ENCODE peak calls at places on chromosome 9, in six cellular contexts. W is CD4-positive, alpha-beta memory T cell; V is spleen; N is cardiac muscle cell; L is HAP-1; Y is CD8-positive, alpha-beta memory T cell. R is an unnamed sample.
A peak's percentile ranks its signal among the peaks of the same experiment; 100 is the strongest.

GRCh38 chr9:109168170-109168569 is 1.1 kb upstream of the FRRS1L start:
- DNase-seq in W (no peak), V (no peak), N (no peak), L (no peak), Y (no peak), R (no peak)

GRCh38 chr9:114372971-114373591 is 14.7 kb downstream of the AKNA start:
- DNase-seq in W (peak; percentile 89), V (peak; percentile 98), N (peak; percentile 23), L (no peak), Y (peak; percentile 83), R (peak; percentile 50)

GRCh38 chr9:129987941-129988340 is 55.0 kb downstream of the FNBP1 start:
- DNase-seq in W (no peak), V (no peak), N (no peak), L (no peak), Y (no peak), R (no peak)

GRCh38 chr9:20473566-20474116 is 148.7 kb downstream of the MLLT3 start:
- DNase-seq in W (no peak), V (no peak), N (peak; percentile 6), L (no peak), Y (no peak), R (no peak)

GRCh38 chr9:94860678-94861588 is 134.4 kb downstream of the AOPEP start:
- DNase-seq in W (peak; percentile 84), V (peak; percentile 89), N (peak; percentile 57), L (no peak), Y (peak; percentile 53), R (peak; percentile 68)

GRCh38 chr9:130659699-130660248 is 4.6 kb upstream of the PRDM12 start:
- DNase-seq in W (no peak), V (no peak), N (no peak), L (no peak), Y (no peak), R (no peak)

GRCh38 chr9:121765021-121765950 is 113.9 kb downstream of the DAB2IP start:
- DNase-seq in W (no peak), V (no peak), N (peak; percentile 63), L (no peak), Y (no peak), R (no peak)

GRCh38 chr9:27053369-27054057 is 48.0 kb upstream of the LRRC19 start:
- DNase-seq in W (no peak), V (no peak), N (peak; percentile 22), L (no peak), Y (no peak), R (no peak)

GRCh38 chr9:92325991-92326500 is 293 bp downstream of the CENPP start:
- DNase-seq in W (no peak), V (no peak), N (no peak), L (no peak), Y (no peak), R (no peak)

GRCh38 chr9:131036071-131036470 is 27.1 kb downstream of the LAMC3 start:
- DNase-seq in W (no peak), V (no peak), N (no peak), L (no peak), Y (no peak), R (no peak)

GRCh38 chr9:19074836-19075235 is 25.6 kb downstream of the RRAGA start:
- DNase-seq in W (no peak), V (no peak), N (no peak), L (no peak), Y (no peak), R (no peak)
- H3K36me3 ChIP-seq in W (peaks cover 13% of the 10 kb centered on the region), V (peaks cover 100% of the 10 kb centered on the region), N (peaks cover 33% of the 10 kb centered on the region), L (peaks cover 81% of the 10 kb centered on the region), Y (peaks cover 15% of the 10 kb centered on the region), R (peaks cover 11% of the 10 kb centered on the region)

DNA sequence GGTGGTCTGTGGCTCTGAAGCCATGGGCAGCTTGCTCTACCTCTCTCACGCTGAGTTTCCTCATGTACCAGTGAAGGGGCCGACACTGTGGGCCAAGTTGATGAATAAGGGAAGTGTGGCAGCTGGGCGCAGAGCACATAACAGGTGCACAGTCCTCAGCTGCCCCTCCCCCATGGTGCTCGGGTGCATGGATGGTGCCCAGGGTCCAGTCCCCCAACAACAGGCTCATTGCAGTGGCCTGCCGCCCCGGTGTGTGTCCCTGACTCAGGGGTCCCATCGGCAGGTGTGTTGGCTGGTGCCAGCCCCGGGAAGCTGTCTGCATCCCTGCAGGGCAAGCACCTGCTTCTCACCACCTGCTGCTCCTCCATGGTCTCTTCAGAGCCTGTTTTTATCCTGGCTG is 36.6 kb downstream of the COL5A1 start:
- DNase-seq in W (no peak), V (peak; percentile 50), N (no peak), L (no peak), Y (no peak), R (no peak)
- H3K36me3 ChIP-seq in W (no peaks in the 10 kb centered on the region), V (no peaks in the 10 kb centered on the region), N (no peaks in the 10 kb centered on the region), L (no peaks in the 10 kb centered on the region), Y (no peaks in the 10 kb centered on the region), R (no peaks in the 10 kb centered on the region)

GRCh38 chr9:136210276-136210675 is 5.3 kb upstream of the LHX3 start:
- DNase-seq in W (no peak), V (no peak), N (no peak), L (no peak), Y (no peak), R (no peak)
- H3K36me3 ChIP-seq in W (peaks cover 30% of the 10 kb centered on the region), V (peaks cover 94% of the 10 kb centered on the region), N (peaks cover 3% of the 10 kb centered on the region), L (peaks cover 34% of the 10 kb centered on the region), Y (peaks cover 13% of the 10 kb centered on the region), R (peaks cover 4% of the 10 kb centered on the region)

GRCh38 chr9:137649553-137649952 is 30.7 kb downstream of the EHMT1 start:
- DNase-seq in W (no peak), V (peak; percentile 71), N (no peak), L (no peak), Y (no peak), R (no peak)
- H3K36me3 ChIP-seq in W (no peaks in the 10 kb centered on the region), V (peaks cover 61% of the 10 kb centered on the region), N (no peaks in the 10 kb centered on the region), L (peaks cover 12% of the 10 kb centered on the region), Y (peaks cover 5% of the 10 kb centered on the region), R (peaks cover 27% of the 10 kb centered on the region)

DNA sequence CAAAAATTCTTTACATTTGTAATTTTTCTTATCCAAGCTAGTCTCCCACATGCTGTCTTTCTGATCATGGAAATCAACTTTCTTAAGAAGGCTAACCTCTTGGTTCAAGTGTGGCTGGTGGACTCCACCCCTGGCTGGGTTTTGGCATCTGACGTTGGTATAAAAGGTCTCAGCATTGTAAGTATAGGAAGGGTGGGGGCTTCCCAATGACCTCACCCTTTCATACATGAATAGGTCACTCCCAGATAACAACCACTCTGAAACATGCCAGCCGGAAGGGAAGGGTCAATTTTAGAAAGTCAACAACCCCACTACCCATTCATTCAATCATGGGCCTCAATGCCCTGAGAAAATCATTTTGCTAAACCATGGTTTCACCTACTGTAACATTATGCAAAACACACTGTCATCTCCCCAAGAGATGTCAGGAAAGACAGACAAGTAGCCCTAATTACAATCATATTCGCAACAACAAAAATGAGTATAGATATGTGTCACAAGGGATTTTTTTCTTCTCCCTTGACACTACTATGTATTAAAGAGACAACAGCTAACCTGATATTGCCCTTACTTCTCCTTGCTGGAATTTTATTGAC is 31.9 kb upstream of the PCSK5 start:
- DNase-seq in W (no peak), V (no peak), N (no peak), L (no peak), Y (no peak), R (no peak)
- H3K36me3 ChIP-seq in W (no peaks in the 10 kb centered on the region), V (no peaks in the 10 kb centered on the region), N (no peaks in the 10 kb centered on the region), L (no peaks in the 10 kb centered on the region), Y (no peaks in the 10 kb centered on the region), R (no peaks in the 10 kb centered on the region)

GRCh38 chr9:136454026-136454796 is 14.6 kb upstream of the INPP5E start:
- DNase-seq in W (no peak), V (no peak), N (no peak), L (no peak), Y (no peak), R (no peak)

GRCh38 chr9:136457326-136457725 is 17.7 kb upstream of the INPP5E start:
- DNase-seq in W (no peak), V (no peak), N (no peak), L (no peak), Y (no peak), R (no peak)

GRCh38 chr9:136453326-136453725 is 13.7 kb upstream of the INPP5E start:
- DNase-seq in W (no peak), V (no peak), N (no peak), L (no peak), Y (no peak), R (no peak)

GRCh38 chr9:136455043-136456002 is 15.7 kb upstream of the INPP5E start:
- DNase-seq in W (no peak), V (no peak), N (no peak), L (no peak), Y (no peak), R (no peak)

GRCh38 chr9:136456257-136456656 is 16.6 kb upstream of the INPP5E start:
- DNase-seq in W (no peak), V (no peak), N (no peak), L (no peak), Y (no peak), R (no peak)
- H3K36me3 ChIP-seq in W (peaks cover 83% of the 10 kb centered on the region), V (peaks cover 100% of the 10 kb centered on the region), N (peaks cover 57% of the 10 kb centered on the region), L (peaks cover 87% of the 10 kb centered on the region), Y (peaks cover 71% of the 10 kb centered on the region), R (peaks cover 88% of the 10 kb centered on the region)

DNA sequence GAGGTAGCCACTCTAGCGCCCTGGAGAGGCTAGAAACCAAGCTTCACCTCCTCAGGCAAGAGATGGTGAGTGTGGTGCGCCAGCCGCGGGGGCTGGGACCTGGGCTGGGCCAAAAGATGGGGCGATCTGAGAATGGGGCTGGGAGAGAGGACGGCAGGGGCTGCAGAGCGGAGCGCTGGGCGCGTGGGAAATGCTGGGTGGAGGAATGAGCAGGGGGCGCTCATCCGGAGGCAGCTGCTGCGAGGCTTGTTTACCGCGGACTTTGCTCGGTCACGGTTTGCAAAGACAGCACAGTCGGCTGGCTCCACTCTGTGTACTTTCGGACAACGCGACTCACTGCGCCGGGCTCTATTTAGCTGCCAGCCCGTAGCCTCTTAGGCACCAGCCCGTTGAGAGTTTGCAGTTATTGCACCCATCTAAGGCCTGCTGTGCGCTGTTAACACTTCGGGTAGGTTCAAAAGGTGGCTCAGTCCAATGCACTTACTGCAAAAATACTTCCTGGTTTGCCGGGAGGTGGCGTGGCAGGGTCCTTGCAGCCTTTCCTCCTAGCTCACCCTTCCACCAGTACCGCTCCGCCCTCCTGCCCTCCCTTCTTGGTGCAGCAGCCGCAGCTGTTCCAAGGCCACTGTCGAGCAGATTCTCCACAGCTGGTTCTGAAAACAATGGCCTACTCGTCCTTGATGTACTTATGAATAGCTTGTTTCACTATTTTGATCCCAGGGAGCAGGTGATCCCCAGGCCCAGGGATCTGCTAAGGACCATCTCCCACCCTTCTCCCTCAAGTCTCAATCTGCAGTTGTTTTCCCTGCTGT is 1.3 kb downstream of the LURAP1L start:
- DNase-seq in W (no peak), V (peak; percentile 85), N (peak; percentile 96), L (peak; percentile 86), Y (no peak), R (no peak)
- H3K36me3 ChIP-seq in W (no peaks in the 10 kb centered on the region), V (no peaks in the 10 kb centered on the region), N (no peaks in the 10 kb centered on the region), L (no peaks in the 10 kb centered on the region), Y (no peaks in the 10 kb centered on the region), R (no peaks in the 10 kb centered on the region)

GRCh38 chr9:462611-463010 is 247.9 kb downstream of the DOCK8 start:
- DNase-seq in W (no peak), V (no peak), N (no peak), L (no peak), Y (no peak), R (no peak)
- H3K36me3 ChIP-seq in W (peaks cover 39% of the 10 kb centered on the region), V (peaks cover 82% of the 10 kb centered on the region), N (no peaks in the 10 kb centered on the region), L (no peaks in the 10 kb centered on the region), Y (peaks cover 39% of the 10 kb centered on the region), R (peaks cover 12% of the 10 kb centered on the region)